ENCODE peak calls at places on chromosomes 16 and 17, in four cellular contexts. One of them, this sample, is unnamed.

GRCh38 chr17:12485361-12485911 is 180.3 kb upstream of the MYOCD start:
- DNase-seq in WTC11: no peak
- DNase-seq in HepG2: no peak
- DNase-seq in K562: no peak
- DNase-seq in this sample: no peak

GRCh38 chr17:35731932-35732805 is 730 bp downstream of the RASL10B start:
- DNase-seq in WTC11: no peak
- DNase-seq in HepG2: no peak
- DNase-seq in K562: no peak
- DNase-seq in this sample: peak

GRCh38 chr16:87465306-87465705 is 27.5 kb downstream of the ZCCHC14 start:
- DNase-seq in WTC11: no peak
- DNase-seq in HepG2: peak
- DNase-seq in K562: peak
- DNase-seq in this sample: peak

GRCh38 chr17:78079253-78079652 is 49.3 kb downstream of the TMC6 start:
- DNase-seq in WTC11: no peak
- DNase-seq in HepG2: no peak
- DNase-seq in K562: no peak
- DNase-seq in this sample: no peak

GRCh38 chr17:28100936-28101335 is 58.5 kb downstream of the NLK start:
- DNase-seq in WTC11: no peak
- DNase-seq in HepG2: no peak
- DNase-seq in K562: no peak
- DNase-seq in this sample: no peak

GRCh38 chr16:28149016-28149888 is 62.5 kb downstream of the XPO6 start:
- DNase-seq in WTC11: no peak
- DNase-seq in HepG2: no peak
- DNase-seq in K562: no peak
- DNase-seq in this sample: no peak

GRCh38 chr17:43399839-43400328 is 1.1 kb downstream of the ARL4D start:
- DNase-seq in WTC11: no peak
- DNase-seq in HepG2: no peak
- DNase-seq in K562: no peak
- DNase-seq in this sample: no peak

GRCh38 chr17:49521088-49521450 is 26.0 kb downstream of the NGFR start:
- DNase-seq in WTC11: no peak
- DNase-seq in HepG2: no peak
- DNase-seq in K562: no peak
- DNase-seq in this sample: peak

GRCh38 chr16:8848939-8849391 is 19.8 kb downstream of the CARHSP1 start:
- DNase-seq in WTC11: no peak
- DNase-seq in HepG2: no peak
- DNase-seq in K562: no peak
- DNase-seq in this sample: peak

GRCh38 chr16:49452108-49452507 is 78.5 kb downstream of the C16orf78 start:
- DNase-seq in WTC11: no peak
- DNase-seq in HepG2: no peak
- DNase-seq in K562: no peak
- DNase-seq in this sample: no peak

GRCh38 chr16:49453983-49454382 is 80.4 kb downstream of the C16orf78 start:
- DNase-seq in WTC11: no peak
- DNase-seq in HepG2: no peak
- DNase-seq in K562: peak
- DNase-seq in this sample: no peak

GRCh38 chr16:49454426-49455180 is 81.0 kb downstream of the C16orf78 start:
- DNase-seq in WTC11: no peak
- DNase-seq in HepG2: no peak
- DNase-seq in K562: no peak
- DNase-seq in this sample: no peak

GRCh38 chr16:49452568-49452967 is 79.0 kb downstream of the C16orf78 start:
- DNase-seq in WTC11: peak
- DNase-seq in HepG2: no peak
- DNase-seq in K562: no peak
- DNase-seq in this sample: no peak

DNA sequence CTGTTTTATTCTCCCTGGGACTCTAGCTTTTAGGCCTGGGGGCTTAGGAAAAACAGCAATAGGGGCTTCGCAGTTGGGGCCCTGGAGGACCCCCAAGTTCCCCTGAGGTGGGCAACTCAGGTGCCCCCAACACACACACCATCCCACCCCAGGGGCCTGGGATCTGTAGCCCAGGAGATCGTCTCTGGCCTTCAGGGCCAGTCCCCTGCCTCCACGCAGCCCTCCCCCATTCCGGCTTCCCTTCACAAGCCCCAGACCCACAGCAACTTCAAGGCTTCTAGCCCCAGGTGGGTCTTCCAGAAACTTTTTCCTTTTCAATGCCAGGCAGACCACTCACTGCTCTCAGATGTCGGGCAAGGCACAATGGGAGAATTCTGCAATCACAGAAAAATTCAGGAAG is 79.4 kb downstream of the C16orf78 start:
- DNase-seq in WTC11: no peak
- DNase-seq in HepG2: no peak
- DNase-seq in K562: no peak
- DNase-seq in this sample: no peak
- TF ChIP-seq FOXJ3 in WTC11: no peak
- TF ChIP-seq FOXJ3 in HepG2: no peak
- TF ChIP-seq FOXJ3 in K562: no peak
- TF ChIP-seq FOXJ3 in this sample: no peak

DNA sequence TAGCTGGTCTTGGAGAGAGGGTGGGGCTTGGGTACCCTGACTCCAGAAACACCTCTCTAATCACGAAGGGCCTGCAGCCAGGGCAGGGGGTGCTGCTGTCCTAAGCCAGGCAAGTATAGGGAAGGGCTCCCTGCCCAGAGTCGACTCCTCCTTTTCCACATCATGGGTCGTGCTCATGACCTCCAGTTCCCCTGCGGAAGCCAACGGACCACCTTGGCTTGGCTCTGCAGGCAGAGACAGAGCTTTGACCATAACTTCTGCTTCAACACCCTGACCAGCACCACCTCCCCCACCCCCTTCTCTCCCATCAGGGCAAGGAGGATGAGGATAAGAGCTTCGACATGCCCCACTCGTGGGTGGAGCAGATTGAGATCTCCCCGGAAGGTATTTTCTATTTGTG is 14.2 kb upstream of the KATNB1 start:
- DNase-seq in WTC11: no peak
- DNase-seq in HepG2: no peak
- DNase-seq in K562: no peak
- DNase-seq in this sample: no peak
- TF ChIP-seq FOXJ3 in WTC11: no peak
- TF ChIP-seq FOXJ3 in HepG2: no peak
- TF ChIP-seq FOXJ3 in K562: no peak
- TF ChIP-seq FOXJ3 in this sample: no peak

DNA sequence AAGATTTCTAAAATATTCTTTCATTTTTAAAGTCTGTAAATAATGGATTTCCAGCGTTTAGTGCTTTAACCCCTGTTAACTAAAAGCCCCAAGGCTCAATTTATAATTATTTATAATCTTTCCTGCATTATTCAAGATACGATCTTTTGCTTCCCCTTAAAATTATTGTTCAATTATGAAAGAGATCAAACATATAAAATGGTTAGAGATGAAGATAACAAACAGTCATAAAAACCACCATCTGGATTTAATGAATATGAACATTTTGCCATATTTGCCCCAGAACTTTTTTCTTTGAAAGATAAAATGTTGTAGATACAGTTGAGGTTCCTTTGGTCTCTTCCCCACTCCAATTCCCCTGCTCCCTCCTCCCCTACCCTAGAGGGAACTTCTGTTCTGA is 17.6 kb downstream of the WWP2 start:
- DNase-seq in WTC11: no peak
- DNase-seq in HepG2: no peak
- DNase-seq in K562: no peak
- DNase-seq in this sample: peak
- TF ChIP-seq FOXJ3 in WTC11: no peak
- TF ChIP-seq FOXJ3 in HepG2: no peak
- TF ChIP-seq FOXJ3 in K562: no peak
- TF ChIP-seq FOXJ3 in this sample: no peak

DNA sequence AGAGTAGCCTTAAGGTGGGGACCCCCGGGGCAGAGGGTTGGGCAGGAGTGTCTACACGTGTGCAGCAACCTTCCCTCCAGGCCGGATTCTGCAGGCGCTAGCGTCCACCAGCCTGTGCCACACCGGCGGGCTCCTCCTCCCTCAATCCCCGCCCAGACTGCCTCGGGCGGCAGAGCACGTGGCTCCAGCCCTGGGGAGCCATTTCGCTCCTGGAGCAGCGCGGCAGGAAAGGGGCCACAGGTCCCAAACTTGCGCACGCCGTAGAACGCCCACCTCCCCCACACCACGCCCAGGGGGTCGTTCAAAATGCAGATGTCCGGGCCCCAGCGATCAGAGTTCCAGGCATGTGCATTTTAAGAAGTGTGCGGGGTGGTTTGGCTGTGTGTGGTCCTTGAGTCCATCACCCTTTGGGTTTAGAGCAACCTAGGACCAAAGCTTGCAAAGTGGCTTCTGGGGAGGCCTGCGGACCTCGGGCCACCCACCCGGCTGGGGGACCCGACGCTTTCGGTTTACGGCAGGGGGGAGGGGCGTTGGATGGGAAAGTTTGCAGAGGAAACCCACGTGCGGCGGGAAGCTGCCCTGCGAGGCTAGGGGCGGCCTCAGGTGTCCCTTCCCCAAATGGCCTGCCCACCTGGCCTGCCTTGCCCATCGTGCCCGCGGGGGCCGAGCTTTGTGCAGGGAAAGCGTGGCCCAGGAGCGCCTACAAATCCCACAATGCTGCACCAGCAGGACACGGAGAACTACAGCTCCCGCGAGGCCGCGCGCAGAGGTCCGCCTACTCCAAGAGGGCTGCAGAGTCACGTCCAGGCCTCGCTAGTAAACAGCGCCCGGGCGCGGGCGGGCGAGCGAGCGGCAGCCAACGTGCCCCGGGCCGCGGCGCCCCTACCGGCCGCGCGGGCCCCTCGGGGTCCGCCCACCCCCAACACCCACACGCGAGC is 1.4 kb downstream of the TFAP4 start:
- DNase-seq in WTC11: peak
- DNase-seq in HepG2: peak
- DNase-seq in K562: peak
- DNase-seq in this sample: peak
- TF ChIP-seq FOXJ3 in WTC11: no peak
- TF ChIP-seq FOXJ3 in HepG2: peak
- TF ChIP-seq FOXJ3 in K562: no peak
- TF ChIP-seq FOXJ3 in this sample: peak